ENCODE peak calls at places on chromosomes 5 and 9, in eight cellular contexts. G is prostate gland, V is tibial artery, F is mammary epithelial cell, A is left ventricle myocardium inferior, Y is uterus, I is body of pancreas, Z is colonic mucosa. S is an unnamed sample. For H3K27me3, the result is how much of the 10 kb centered on the place peaks cover.

GRCh38 chr9:133895335-133895734 is 96.8 kb downstream of the VAV2 start:
- DNase-seq in G (no peak), V (no peak), F (no peak), A (no peak), Y (no peak), I (no peak), Z (no peak), S (no peak)

GRCh38 chr5:151082274-151082902 is 1.6 kb upstream of the TNIP1 start:
- DNase-seq in G (no peak), V (no peak), F (peak), A (no peak), Y (no peak), I (no peak), Z (peak), S (no peak)

GRCh38 chr5:57841671-57842375 is 359.2 kb upstream of the ACTBL2 start:
- DNase-seq in G (no peak), V (no peak), F (peak), A (no peak), Y (no peak), I (no peak), Z (no peak), S (no peak)

GRCh38 chr5:96043471-96043870 is 81.8 kb upstream of the ELL2 start:
- DNase-seq in G (no peak), V (no peak), F (no peak), A (no peak), Y (no peak), I (no peak), Z (no peak), S (no peak)

GRCh38 chr9:92373167-92373566 is 31.2 kb downstream of the OGN start:
- DNase-seq in G (no peak), V (no peak), F (no peak), A (no peak), Y (no peak), I (no peak), Z (no peak), S (no peak)

GRCh38 chr9:124108216-124108615 is 96.6 kb downstream of the LHX2 start:
- DNase-seq in G (no peak), V (no peak), F (no peak), A (no peak), Y (no peak), I (no peak), Z (no peak), S (no peak)

GRCh38 chr5:43947870-43948269 is 344.9 kb downstream of the NNT start:
- DNase-seq in G (no peak), V (no peak), F (no peak), A (no peak), Y (no peak), I (no peak), Z (no peak), S (no peak)

GRCh38 chr9:131886839-131887238 is 147.0 kb upstream of the RAPGEF1 start:
- DNase-seq in G (no peak), V (no peak), F (no peak), A (no peak), Y (no peak), I (no peak), Z (no peak), S (no peak)

GRCh38 chr9:131470581-131470991 is 32.1 kb upstream of the POMT1 start:
- DNase-seq in G (no peak), V (peak), F (no peak), A (no peak), Y (no peak), I (no peak), Z (no peak), S (peak)

GRCh38 chr5:75364571-75365280 is 27.7 kb downstream of the HMGCR start:
- DNase-seq in G (no peak), V (no peak), F (no peak), A (no peak), Y (no peak), I (no peak), Z (no peak), S (no peak)

GRCh38 chr5:160082589-160082988 is 36.7 kb downstream of the PWWP2A start:
- DNase-seq in G (no peak), V (no peak), F (no peak), A (no peak), Y (no peak), I (no peak), Z (no peak), S (no peak)

GRCh38 chr5:134600600-134600999 is 32.0 kb downstream of the SAR1B start:
- DNase-seq in G (no peak), V (no peak), F (peak), A (no peak), Y (no peak), I (no peak), Z (no peak), S (no peak)

GRCh38 chr9:132546148-132547051 is 36.0 kb upstream of the BARHL1 start:
- DNase-seq in G (no peak), V (no peak), F (no peak), A (peak), Y (no peak), I (no peak), Z (no peak), S (no peak)

GRCh38 chr9:100534401-100534800 is 43.5 kb upstream of the CAVIN4 start:
- DNase-seq in G (no peak), V (no peak), F (no peak), A (no peak), Y (no peak), I (no peak), Z (no peak), S (no peak)

GRCh38 chr5:149157330-149157729 is 16.0 kb downstream of the ABLIM3 start:
- DNase-seq in G (no peak), V (no peak), F (no peak), A (no peak), Y (no peak), I (no peak), Z (no peak), S (no peak)

GRCh38 chr9:3896576-3896975 is 370.8 kb upstream of the RFX3 start:
- DNase-seq in G (no peak), V (no peak), F (no peak), A (no peak), Y (no peak), I (no peak), Z (no peak), S (no peak)

GRCh38 chr5:171387970-171388815 is 544 bp downstream of the NPM1 start:
- DNase-seq in G (peak), V (peak), F (peak), A (peak), Y (peak), I (peak), Z (peak), S (peak)

GRCh38 chr5:17309462-17309861 is 92.0 kb downstream of the BASP1 start:
- DNase-seq in G (no peak), V (no peak), F (no peak), A (no peak), Y (no peak), I (no peak), Z (no peak), S (no peak)

GRCh38 chr9:110049699-110050450 is 158.1 kb downstream of the C9orf152 start:
- DNase-seq in G (no peak), V (peak), F (peak), A (peak), Y (peak), I (no peak), Z (peak), S (peak)

GRCh38 chr5:179284751-179285191 is 60.5 kb downstream of the ADAMTS2 start:
- DNase-seq in G (no peak), V (peak), F (no peak), A (peak), Y (no peak), I (no peak), Z (no peak), S (peak)

GRCh38 chr9:95770653-95771131 is 104.8 kb upstream of the ERCC6L2 start:
- DNase-seq in G (no peak), V (no peak), F (no peak), A (no peak), Y (no peak), I (no peak), Z (no peak), S (no peak)

GRCh38 chr9:111937781-111938426 is 41.3 kb downstream of the UGCG start:
- DNase-seq in G (no peak), V (no peak), F (peak), A (peak), Y (peak), I (no peak), Z (peak), S (no peak)

GRCh38 chr9:105051897-105052296 is 123.9 kb upstream of the ABCA1 start:
- DNase-seq in G (no peak), V (no peak), F (no peak), A (no peak), Y (no peak), I (no peak), Z (no peak), S (no peak)

GRCh38 chr9:105055922-105056321 is 128.0 kb upstream of the ABCA1 start:
- DNase-seq in G (no peak), V (no peak), F (no peak), A (no peak), Y (no peak), I (no peak), Z (no peak), S (no peak)

GRCh38 chr9:105054488-105054887 is 126.5 kb upstream of the ABCA1 start:
- DNase-seq in G (no peak), V (no peak), F (peak), A (no peak), Y (no peak), I (peak), Z (no peak), S (no peak)

GRCh38 chr9:105052346-105052745 is 124.4 kb upstream of the ABCA1 start:
- DNase-seq in G (no peak), V (no peak), F (no peak), A (no peak), Y (no peak), I (no peak), Z (no peak), S (no peak)

DNA sequence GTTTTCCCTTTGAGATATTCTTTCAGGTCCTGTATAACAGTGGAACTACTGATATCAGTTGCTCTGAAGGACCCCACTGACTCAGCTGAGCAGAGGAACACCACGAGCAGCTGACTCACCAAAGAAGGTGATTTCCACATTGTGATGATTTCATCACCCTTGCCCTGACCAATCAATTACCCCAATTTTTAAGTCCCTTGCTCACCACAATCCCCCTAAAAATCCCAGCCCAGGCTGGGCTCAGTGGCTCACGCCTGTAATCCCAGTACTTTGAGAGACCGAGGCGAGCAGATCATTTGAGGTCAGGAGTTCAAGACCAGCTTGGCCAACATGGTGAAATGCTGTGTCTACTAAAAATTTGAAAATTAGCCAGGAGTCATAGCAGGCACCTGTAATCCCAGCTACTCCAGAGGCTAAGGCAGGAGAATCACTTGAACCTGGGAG is 125.3 kb upstream of the ABCA1 start:
- DNase-seq in G (no peak), V (no peak), F (peak), A (no peak), Y (peak), I (no peak), Z (no peak), S (peak)
- H3K27ac ChIP-seq in G (no peak), V (no peak), F (peak), A (no peak), Y (no peak), I (no peak), Z (no peak), S (no peak)

GRCh38 chr5:88686077-88686541 is 196.9 kb downstream of the MEF2C start:
- DNase-seq in G (no peak), V (no peak), F (no peak), A (no peak), Y (no peak), I (no peak), Z (no peak), S (no peak)
- H3K27me3 ChIP-seq in G (half or more), V (half or more), F (half or more), A (half or more), Y (half or more), I (half or more), Z (half or more), S (half or more)

DNA sequence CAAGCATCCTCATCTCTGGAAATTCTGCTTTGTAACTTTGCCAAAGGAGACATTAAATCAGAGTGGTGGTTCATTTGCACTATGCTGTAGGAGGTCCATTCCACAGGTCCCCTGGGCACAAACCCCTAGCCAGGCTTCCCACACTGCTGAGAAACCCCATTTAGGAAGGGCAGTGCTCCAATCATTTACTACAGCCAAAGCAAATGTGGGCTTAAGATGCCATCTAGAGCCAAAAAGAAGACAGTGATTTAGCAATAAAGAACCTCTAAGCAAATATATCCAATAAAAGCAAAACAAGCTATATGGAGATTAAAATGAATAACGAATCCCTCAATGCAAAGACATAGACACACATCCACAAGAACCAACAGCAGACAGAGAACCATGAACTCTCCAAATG is 129.0 kb upstream of the ALDH1B1 start:
- DNase-seq in G (no peak), V (no peak), F (peak), A (no peak), Y (no peak), I (no peak), Z (no peak), S (no peak)
- TF ChIP-seq CTCF in G (no peak), V (no peak), F (peak), A (peak), Y (no peak), I (peak), Z (no peak), S (no peak)

DNA sequence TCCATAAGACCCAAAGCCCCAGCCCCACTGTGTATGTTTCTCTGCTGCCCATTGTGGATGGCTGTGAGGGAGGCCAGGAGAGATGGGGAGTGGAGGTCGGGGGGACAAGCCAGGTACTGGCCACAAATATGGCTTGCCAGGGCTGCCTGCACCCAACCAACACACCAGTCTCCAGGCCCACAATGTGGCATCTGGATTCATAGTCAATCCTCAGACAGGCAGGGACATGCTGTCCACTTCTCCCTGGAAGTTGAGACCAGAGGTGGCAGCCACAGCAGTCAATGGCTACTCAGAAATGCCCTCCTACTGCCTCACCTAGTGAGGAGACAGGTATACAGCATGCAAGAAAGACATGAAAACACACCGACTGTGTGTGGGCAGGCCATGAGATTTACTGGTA is 61.2 kb upstream of the SLC25A51 start:
- DNase-seq in G (no peak), V (no peak), F (peak), A (no peak), Y (no peak), I (no peak), Z (no peak), S (no peak)
- H3K27ac ChIP-seq in G (peak), V (peak), F (peak), A (no peak), Y (no peak), I (peak), Z (peak), S (peak)

DNA sequence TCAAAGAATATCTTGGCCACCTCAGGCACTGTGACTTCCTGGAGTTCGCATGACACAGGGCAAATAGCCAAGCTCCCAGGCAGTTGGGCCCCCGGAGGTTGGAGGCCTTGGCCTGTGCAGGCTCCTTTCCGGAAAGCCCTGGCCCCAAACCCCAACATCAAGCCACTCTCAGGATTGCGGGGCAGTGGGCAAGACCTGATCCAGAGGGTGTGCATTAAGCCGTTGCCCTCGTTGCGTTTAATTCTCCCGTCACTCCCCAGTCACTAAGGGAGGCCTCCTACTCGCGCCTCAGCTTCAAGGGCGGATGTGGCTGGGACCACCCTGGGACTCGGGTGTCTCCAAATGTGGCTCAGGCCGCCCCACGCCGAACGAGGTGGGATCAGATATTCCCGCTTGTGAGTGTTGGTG is 60.1 kb downstream of the TMEM174 start:
- DNase-seq in G (no peak), V (no peak), F (no peak), A (no peak), Y (no peak), I (no peak), Z (no peak), S (no peak)
- H3K27me3 ChIP-seq in G (under half), V (half or more), F (under half), A (half or more), Y (half or more), I (under half), Z (half or more), S (under half)

GRCh38 chr5:139844472-139845145 is 49.0 kb downstream of the PSD2 start:
- DNase-seq in G (peak), V (peak), F (peak), A (peak), Y (peak), I (peak), Z (peak), S (peak)
- TF ChIP-seq CTCF in G (peak), V (peak), F (peak), A (peak), Y (peak), I (peak), Z (peak), S (peak)

DNA sequence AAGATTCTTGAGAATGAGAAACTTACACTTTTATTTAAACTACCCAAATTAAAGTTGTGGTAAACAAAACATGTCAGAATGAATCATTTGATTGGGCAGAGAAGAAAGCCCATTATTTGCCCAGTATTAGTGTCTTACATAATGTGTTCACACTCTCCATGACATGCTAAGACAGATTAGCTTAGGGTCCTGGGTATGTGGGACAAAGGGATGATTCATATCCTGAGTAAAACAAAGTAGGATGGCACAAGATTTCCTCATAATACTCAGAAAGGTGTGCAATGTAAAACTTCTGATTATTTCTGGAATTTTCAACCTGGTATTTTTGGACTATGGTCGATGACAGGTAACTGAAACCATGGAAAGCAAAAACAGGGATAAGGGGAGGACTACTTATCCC is 183.9 kb upstream of the POU5F2 start:
- DNase-seq in G (no peak), V (no peak), F (peak), A (no peak), Y (no peak), I (no peak), Z (no peak), S (no peak)
- H3K27ac ChIP-seq in G (no peak), V (no peak), F (no peak), A (no peak), Y (no peak), I (no peak), Z (no peak), S (no peak)

GRCh38 chr5:968953-969352 is 39.6 kb upstream of the NKD2 start:
- DNase-seq in G (no peak), V (peak), F (no peak), A (no peak), Y (no peak), I (no peak), Z (no peak), S (no peak)
- H3K27me3 ChIP-seq in G (under half), V (under half), F (under half), A (half or more), Y (under half), I (under half), Z (under half), S (under half)